ENCODE peak calls at places on chromosomes 2 and 18, in four cellular contexts. One of them, this sample, is unnamed. For H3K4me1, the result is how much of the 10 kb centered on the place peaks cover.

GRCh38 chr18:21826196-21826595 is 85.6 kb downstream of the MIB1 start:
- DNase-seq in breast epithelium: no peak
- DNase-seq in HepG2: no peak
- DNase-seq in left ventricle myocardium inferior: no peak
- DNase-seq in this sample: no peak

GRCh38 chr2:85813211-85813977 is 59.6 kb downstream of the ATOH8 start:
- DNase-seq in HepG2: no peak
- DNase-seq in breast epithelium: no peak
- DNase-seq in left ventricle myocardium inferior: no peak
- DNase-seq in this sample: peak

GRCh38 chr18:76847926-76848325 is 25.6 kb downstream of the ZNF236 start:
- DNase-seq in breast epithelium: no peak
- DNase-seq in HepG2: peak
- DNase-seq in left ventricle myocardium inferior: no peak
- DNase-seq in this sample: no peak

GRCh38 chr18:78237864-78238263 is 741.8 kb upstream of the SALL3 start:
- DNase-seq in breast epithelium: no peak
- DNase-seq in left ventricle myocardium inferior: no peak
- DNase-seq in HepG2: no peak
- DNase-seq in this sample: no peak

GRCh38 chr18:61635901-61636528 is 256.8 kb downstream of the RNF152 start:
- DNase-seq in left ventricle myocardium inferior: peak
- DNase-seq in breast epithelium: peak
- DNase-seq in HepG2: peak
- DNase-seq in this sample: no peak

GRCh38 chr2:127185093-127185492 is 35.0 kb downstream of the CYP27C1 start:
- DNase-seq in left ventricle myocardium inferior: no peak
- DNase-seq in breast epithelium: no peak
- DNase-seq in HepG2: no peak
- DNase-seq in this sample: no peak

GRCh38 chr2:237577458-237577857 is 11.1 kb downstream of the PRLH start:
- DNase-seq in HepG2: no peak
- DNase-seq in left ventricle myocardium inferior: no peak
- DNase-seq in breast epithelium: no peak
- DNase-seq in this sample: no peak

GRCh38 chr18:13147146-13147545 is 71.4 kb upstream of the LDLRAD4 start:
- DNase-seq in breast epithelium: no peak
- DNase-seq in left ventricle myocardium inferior: no peak
- DNase-seq in HepG2: peak
- DNase-seq in this sample: no peak

GRCh38 chr2:119426801-119427395 is 4.8 kb upstream of the TMEM37 start:
- DNase-seq in left ventricle myocardium inferior: no peak
- DNase-seq in HepG2: peak
- DNase-seq in breast epithelium: peak
- DNase-seq in this sample: no peak

GRCh38 chr18:57827646-57828045 is 24.5 kb upstream of the ATP8B1 start:
- DNase-seq in left ventricle myocardium inferior: no peak
- DNase-seq in HepG2: no peak
- DNase-seq in breast epithelium: no peak
- DNase-seq in this sample: no peak

GRCh38 chr18:63708650-63709049 is 5.9 kb downstream of the SERPINB11 start:
- DNase-seq in breast epithelium: no peak
- DNase-seq in left ventricle myocardium inferior: no peak
- DNase-seq in HepG2: no peak
- DNase-seq in this sample: no peak

GRCh38 chr2:197858607-197859140 is 54.3 kb downstream of the PLCL1 start:
- DNase-seq in HepG2: no peak
- DNase-seq in left ventricle myocardium inferior: no peak
- DNase-seq in breast epithelium: no peak
- DNase-seq in this sample: no peak

GRCh38 chr2:84654414-84654813 is 138.1 kb downstream of the DNAH6 start:
- DNase-seq in left ventricle myocardium inferior: no peak
- DNase-seq in HepG2: no peak
- DNase-seq in breast epithelium: no peak
- DNase-seq in this sample: no peak

GRCh38 chr2:217360111-217360510 is 500.2 kb upstream of the TNP1 start:
- DNase-seq in HepG2: no peak
- DNase-seq in left ventricle myocardium inferior: no peak
- DNase-seq in breast epithelium: peak
- DNase-seq in this sample: no peak

GRCh38 chr2:165450141-165450540 is 19.4 kb upstream of the CSRNP3 start:
- DNase-seq in HepG2: no peak
- DNase-seq in breast epithelium: no peak
- DNase-seq in left ventricle myocardium inferior: no peak
- DNase-seq in this sample: no peak

GRCh38 chr2:172735646-172736418 is at the start of gene RAPGEF4:
- DNase-seq in HepG2: no peak
- DNase-seq in breast epithelium: no peak
- DNase-seq in left ventricle myocardium inferior: no peak
- DNase-seq in this sample: no peak

GRCh38 chr2:32820097-32820496 is 126.7 kb upstream of the LTBP1 start:
- DNase-seq in breast epithelium: no peak
- DNase-seq in left ventricle myocardium inferior: no peak
- DNase-seq in HepG2: no peak
- DNase-seq in this sample: no peak

GRCh38 chr18:13463526-13463925 is 245.0 kb downstream of the LDLRAD4 start:
- DNase-seq in breast epithelium: no peak
- DNase-seq in left ventricle myocardium inferior: no peak
- DNase-seq in HepG2: no peak
- DNase-seq in this sample: peak

GRCh38 chr2:48633143-48633542 is 15.5 kb downstream of the GTF2A1L start:
- DNase-seq in breast epithelium: no peak
- DNase-seq in HepG2: no peak
- DNase-seq in left ventricle myocardium inferior: no peak
- DNase-seq in this sample: no peak

GRCh38 chr2:18991177-18992168 is 366.9 kb downstream of the OSR1 start:
- DNase-seq in left ventricle myocardium inferior: peak
- DNase-seq in HepG2: no peak
- DNase-seq in breast epithelium: peak
- DNase-seq in this sample: peak

GRCh38 chr2:43031471-43032224 is 194.8 kb downstream of the ZFP36L2 start:
- DNase-seq in left ventricle myocardium inferior: no peak
- DNase-seq in breast epithelium: no peak
- DNase-seq in HepG2: no peak
- DNase-seq in this sample: no peak

GRCh38 chr2:132721938-132722337 is 51.9 kb upstream of the LYPD1 start:
- DNase-seq in HepG2: no peak
- DNase-seq in breast epithelium: no peak
- DNase-seq in left ventricle myocardium inferior: no peak
- DNase-seq in this sample: no peak

GRCh38 chr2:240325006-240325653 is 110.3 kb upstream of the GPC1 start:
- DNase-seq in breast epithelium: no peak
- DNase-seq in left ventricle myocardium inferior: no peak
- DNase-seq in HepG2: no peak
- DNase-seq in this sample: no peak

GRCh38 chr2:54634564-54635511 is 88.6 kb upstream of the EML6 start:
- DNase-seq in breast epithelium: peak
- DNase-seq in HepG2: no peak
- DNase-seq in left ventricle myocardium inferior: peak
- DNase-seq in this sample: no peak

GRCh38 chr2:72155737-72156136 is 8.1 kb upstream of the CYP26B1 start:
- DNase-seq in left ventricle myocardium inferior: no peak
- DNase-seq in breast epithelium: peak
- DNase-seq in HepG2: no peak
- DNase-seq in this sample: no peak

GRCh38 chr2:1817256-1818127 is 73.2 kb upstream of the PXDN start:
- DNase-seq in breast epithelium: peak
- DNase-seq in HepG2: peak
- DNase-seq in left ventricle myocardium inferior: peak
- DNase-seq in this sample: peak

GRCh38 chr2:69616755-69617154 is 26.8 kb downstream of the AAK1 start:
- DNase-seq in left ventricle myocardium inferior: no peak
- DNase-seq in breast epithelium: no peak
- DNase-seq in HepG2: no peak
- DNase-seq in this sample: no peak

GRCh38 chr2:237315170-237315880 is 98.6 kb downstream of the COL6A3 start:
- DNase-seq in HepG2: peak
- DNase-seq in left ventricle myocardium inferior: peak
- DNase-seq in breast epithelium: peak
- DNase-seq in this sample: peak

GRCh38 chr2:216404010-216404618 is 8.2 kb upstream of the SMARCAL1 start:
- DNase-seq in left ventricle myocardium inferior: no peak
- DNase-seq in breast epithelium: no peak
- DNase-seq in HepG2: peak
- DNase-seq in this sample: no peak

GRCh38 chr2:12469053-12469625 is 247.6 kb upstream of the TRIB2 start:
- DNase-seq in HepG2: no peak
- DNase-seq in breast epithelium: no peak
- DNase-seq in left ventricle myocardium inferior: no peak
- DNase-seq in this sample: no peak

GRCh38 chr18:49588971-49589370 is 27.1 kb downstream of the LIPG start:
- DNase-seq in HepG2: no peak
- DNase-seq in breast epithelium: no peak
- DNase-seq in left ventricle myocardium inferior: no peak
- DNase-seq in this sample: no peak

GRCh38 chr18:53148056-53148574 is 808.1 kb downstream of the DCC start:
- DNase-seq in left ventricle myocardium inferior: no peak
- DNase-seq in breast epithelium: no peak
- DNase-seq in HepG2: no peak
- DNase-seq in this sample: no peak

GRCh38 chr2:162242586-162243304 is 500 bp downstream of the FAP start:
- DNase-seq in breast epithelium: no peak
- DNase-seq in left ventricle myocardium inferior: no peak
- DNase-seq in HepG2: no peak
- DNase-seq in this sample: no peak

GRCh38 chr2:172639823-172640222 is 83.9 kb downstream of the PDK1 start:
- DNase-seq in left ventricle myocardium inferior: no peak
- DNase-seq in breast epithelium: no peak
- DNase-seq in HepG2: no peak
- DNase-seq in this sample: no peak

GRCh38 chr2:24359701-24360049 is 661 bp downstream of the ITSN2 start:
- DNase-seq in left ventricle myocardium inferior: peak
- DNase-seq in HepG2: no peak
- DNase-seq in breast epithelium: peak
- DNase-seq in this sample: no peak

GRCh38 chr2:127737892-127738291 is 36.6 kb downstream of the SFT2D3 start:
- DNase-seq in left ventricle myocardium inferior: no peak
- DNase-seq in breast epithelium: no peak
- DNase-seq in HepG2: no peak
- DNase-seq in this sample: no peak

GRCh38 chr2:157839162-157839801 is 36.8 kb downstream of the ACVR1 start:
- DNase-seq in HepG2: peak
- DNase-seq in left ventricle myocardium inferior: no peak
- DNase-seq in breast epithelium: no peak
- DNase-seq in this sample: peak

GRCh38 chr2:110741491-110741980 is 9.2 kb downstream of the ACOXL start:
- DNase-seq in breast epithelium: no peak
- DNase-seq in left ventricle myocardium inferior: no peak
- DNase-seq in HepG2: no peak
- DNase-seq in this sample: no peak

GRCh38 chr2:62369549-62370164 is 136.3 kb downstream of the TMEM17 start:
- DNase-seq in left ventricle myocardium inferior: no peak
- DNase-seq in breast epithelium: no peak
- DNase-seq in HepG2: no peak
- DNase-seq in this sample: no peak
- H3K4me1 ChIP-seq in left ventricle myocardium inferior: under half
- H3K4me1 ChIP-seq in breast epithelium: under half
- H3K4me1 ChIP-seq in HepG2: under half
- H3K4me1 ChIP-seq in this sample: under half

GRCh38 chr2:202382684-202383083 is 6.6 kb downstream of the BMPR2 start:
- DNase-seq in breast epithelium: no peak
- DNase-seq in left ventricle myocardium inferior: no peak
- DNase-seq in HepG2: no peak
- DNase-seq in this sample: no peak
- TF ChIP-seq CTCF in breast epithelium: no peak
- TF ChIP-seq CTCF in left ventricle myocardium inferior: no peak
- TF ChIP-seq CTCF in HepG2: no peak
- TF ChIP-seq CTCF in this sample: no peak

DNA sequence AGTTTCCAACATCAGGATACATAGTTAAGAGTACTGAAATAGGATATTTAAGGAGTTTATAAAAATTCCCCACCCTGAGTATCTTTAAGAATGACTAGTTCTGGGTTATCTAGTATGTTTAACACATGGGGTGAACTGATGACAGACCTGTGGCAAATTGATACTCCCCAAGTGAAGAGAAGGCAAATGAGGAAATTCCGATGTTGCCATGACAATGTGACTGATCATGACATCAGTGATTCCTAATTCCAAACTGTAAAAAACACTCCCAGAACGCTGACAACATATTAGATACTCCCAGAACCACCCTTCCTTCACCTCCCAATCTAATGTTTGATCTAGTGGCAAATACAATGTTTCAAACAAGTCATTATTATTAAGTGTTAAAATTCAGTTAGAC is 77.6 kb downstream of the RBMS1 start:
- DNase-seq in HepG2: no peak
- DNase-seq in left ventricle myocardium inferior: no peak
- DNase-seq in breast epithelium: no peak
- DNase-seq in this sample: no peak
- H3K4me1 ChIP-seq in HepG2: under half
- H3K4me1 ChIP-seq in left ventricle myocardium inferior: half or more
- H3K4me1 ChIP-seq in breast epithelium: under half
- H3K4me1 ChIP-seq in this sample: under half

GRCh38 chr2:135168119-135168872 is 116.2 kb downstream of the RAB3GAP1 start:
- DNase-seq in left ventricle myocardium inferior: no peak
- DNase-seq in breast epithelium: no peak
- DNase-seq in HepG2: no peak
- DNase-seq in this sample: no peak
- TF ChIP-seq CTCF in left ventricle myocardium inferior: no peak
- TF ChIP-seq CTCF in breast epithelium: no peak
- TF ChIP-seq CTCF in HepG2: peak
- TF ChIP-seq CTCF in this sample: no peak

This sample was measured in suprapubic skin.